ENCODE peak calls at places on chromosomes 3 and 15, in four cellular contexts. P is fibroblast of lung; L is CD8-positive, alpha-beta T cell; Z is GM23248. S is an unnamed sample.

GRCh38 chr3:145776782-145777408 is 384.1 kb downstream of the PLOD2 start:
- DNase-seq in P (peak; percentile 50), L (no peak), Z (peak; percentile 69), S (peak; percentile 16)

GRCh38 chr3:51276046-51276445 is 109.0 kb upstream of the MANF start:
- DNase-seq in Z (no peak), P (no peak), L (no peak), S (no peak)

GRCh38 chr15:64930019-64930652 is 18.4 kb downstream of the ANKDD1A start:
- DNase-seq in L (no peak), Z (no peak), P (no peak), S (no peak)

GRCh38 chr3:161915283-161915682 is 418.7 kb downstream of the OTOL1 start:
- DNase-seq in P (peak; percentile 2), Z (no peak), L (no peak), S (no peak)

GRCh38 chr3:55541456-55541855 is 54.4 kb upstream of the WNT5A start:
- DNase-seq in L (no peak), P (no peak), Z (no peak), S (no peak)

GRCh38 chr15:37788330-37788729 is 146.1 kb upstream of the TMCO5A start:
- DNase-seq in P (no peak), L (no peak), Z (no peak), S (no peak)

GRCh38 chr3:140145501-140145900 is 210.5 kb downstream of the CLSTN2 start:
- DNase-seq in Z (no peak), L (no peak), P (no peak), S (no peak)

GRCh38 chr3:111368061-111368460 is 173.9 kb upstream of the CD96 start:
- DNase-seq in L (no peak), P (no peak), Z (peak; percentile 12), S (no peak)

GRCh38 chr15:23645379-23646164 is 2.1 kb downstream of the MAGEL2 start:
- DNase-seq in L (no peak), Z (no peak), P (no peak), S (no peak)

GRCh38 chr3:46208167-46208704 is at the start of gene CCR1:
- DNase-seq in P (peak; percentile 11), Z (peak; percentile 61), L (no peak), S (no peak)

GRCh38 chr3:72490688-72491430 is 357.4 kb downstream of the SHQ1 start:
- DNase-seq in Z (no peak), L (no peak), P (no peak), S (no peak)

GRCh38 chr15:57382222-57382621 is 5.9 kb downstream of the CGNL1 start:
- DNase-seq in L (no peak), P (no peak), Z (no peak), S (no peak)

GRCh38 chr3:123120546-123120945 is 53.7 kb downstream of the PDIA5 start:
- DNase-seq in P (no peak), L (no peak), Z (no peak), S (no peak)

GRCh38 chr3:123119802-123120201 is 53.0 kb downstream of the PDIA5 start:
- DNase-seq in Z (no peak), P (no peak), L (no peak), S (no peak)

GRCh38 chr3:123124936-123125335 is 58.1 kb downstream of the PDIA5 start:
- DNase-seq in P (no peak), L (no peak), Z (no peak), S (no peak)

GRCh38 chr3:123123716-123124616 is 57.1 kb downstream of the PDIA5 start:
- DNase-seq in L (no peak), P (no peak), Z (no peak), S (no peak)

DNA sequence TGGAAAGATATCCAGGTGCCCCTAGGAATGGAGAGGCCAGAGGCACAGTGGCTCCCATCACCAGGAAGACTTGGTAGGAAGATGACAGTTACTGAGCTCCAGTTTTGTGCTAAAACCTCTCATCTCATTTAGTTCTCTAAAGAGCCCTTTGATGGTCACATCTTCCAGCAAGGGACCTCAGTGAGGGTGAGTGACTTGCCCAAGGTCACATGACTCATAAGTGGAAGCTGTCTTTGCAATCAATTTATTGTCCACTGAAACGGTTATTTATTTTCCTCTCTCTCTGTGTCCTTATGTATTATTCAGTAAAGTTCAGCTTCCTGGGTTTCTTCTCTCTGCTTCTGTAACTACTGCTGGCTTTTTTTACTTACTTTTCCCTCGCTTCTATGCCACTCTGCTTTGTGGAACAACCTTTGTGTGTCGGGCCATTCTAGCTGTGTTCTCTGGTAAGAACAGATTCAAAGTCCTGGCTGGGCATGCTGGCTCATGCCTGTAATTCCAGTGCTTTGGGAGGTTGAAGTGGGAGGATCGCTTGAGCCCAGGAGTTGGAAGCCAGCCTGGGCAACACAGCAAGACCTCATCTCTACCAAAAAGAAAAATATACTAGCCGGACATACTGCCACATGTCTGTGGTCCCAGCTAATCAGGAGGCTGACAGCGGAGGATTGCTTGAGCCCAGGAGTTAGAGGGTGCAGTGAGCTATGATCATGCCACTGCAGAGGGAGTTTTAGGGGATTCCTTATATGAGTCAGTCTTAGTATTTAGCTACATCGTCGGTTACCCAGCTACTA is 55.9 kb downstream of the PDIA5 start:
- DNase-seq in L (no peak), Z (peak; percentile 49), P (peak; percentile 55), S (no peak)
- H3K36me3 ChIP-seq in L (peaks cover 3% of the 10 kb centered on the region), Z (peaks cover 14% of the 10 kb centered on the region), P (peaks cover 13% of the 10 kb centered on the region), S (peaks cover 5% of the 10 kb centered on the region)

GRCh38 chr3:64445318-64446300 is 220.3 kb upstream of the PRICKLE2 start:
- DNase-seq in L (no peak), Z (peak; percentile 56), P (peak; percentile 51), S (no peak)
- H3K27me3 ChIP-seq in L (no peaks in the 10 kb centered on the region), Z (peaks cover 30% of the 10 kb centered on the region), P (peaks cover 9% of the 10 kb centered on the region), S (no peaks in the 10 kb centered on the region)

DNA sequence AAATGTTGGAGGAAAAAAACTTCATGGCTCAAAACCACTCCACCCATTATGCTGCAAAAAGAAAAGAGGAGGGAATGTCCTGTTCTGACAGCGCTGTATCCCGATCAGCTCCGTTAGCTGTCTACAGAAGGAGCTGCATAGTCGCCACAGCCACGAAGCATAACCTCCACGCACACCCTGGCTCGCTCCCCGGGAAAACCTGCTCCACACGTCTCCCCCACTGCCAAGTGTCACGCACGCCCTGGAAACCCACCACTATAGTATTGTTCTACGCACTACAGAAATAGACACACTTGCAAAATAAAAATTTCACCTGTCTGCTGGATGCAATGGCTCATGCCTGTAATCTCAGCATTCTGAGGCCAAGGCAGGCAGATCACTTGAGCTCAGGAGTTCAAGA is 55.8 kb downstream of the TBC1D2B start:
- DNase-seq in Z (no peak), L (no peak), P (no peak), S (no peak)
- H3K36me3 ChIP-seq in Z (peaks cover 37% of the 10 kb centered on the region), L (peaks cover 24% of the 10 kb centered on the region), P (peaks cover 14% of the 10 kb centered on the region), S (peaks cover 2% of the 10 kb centered on the region)

GRCh38 chr3:119293761-119294401 is at the start of gene ARHGAP31:
- DNase-seq in L (peak; percentile 71), Z (peak; percentile 81), P (peak; percentile 88), S (no peak)
- H3K27me3 ChIP-seq in L (no peaks in the 10 kb centered on the region), Z (no peaks in the 10 kb centered on the region), P (no peaks in the 10 kb centered on the region), S (no peaks in the 10 kb centered on the region)

DNA sequence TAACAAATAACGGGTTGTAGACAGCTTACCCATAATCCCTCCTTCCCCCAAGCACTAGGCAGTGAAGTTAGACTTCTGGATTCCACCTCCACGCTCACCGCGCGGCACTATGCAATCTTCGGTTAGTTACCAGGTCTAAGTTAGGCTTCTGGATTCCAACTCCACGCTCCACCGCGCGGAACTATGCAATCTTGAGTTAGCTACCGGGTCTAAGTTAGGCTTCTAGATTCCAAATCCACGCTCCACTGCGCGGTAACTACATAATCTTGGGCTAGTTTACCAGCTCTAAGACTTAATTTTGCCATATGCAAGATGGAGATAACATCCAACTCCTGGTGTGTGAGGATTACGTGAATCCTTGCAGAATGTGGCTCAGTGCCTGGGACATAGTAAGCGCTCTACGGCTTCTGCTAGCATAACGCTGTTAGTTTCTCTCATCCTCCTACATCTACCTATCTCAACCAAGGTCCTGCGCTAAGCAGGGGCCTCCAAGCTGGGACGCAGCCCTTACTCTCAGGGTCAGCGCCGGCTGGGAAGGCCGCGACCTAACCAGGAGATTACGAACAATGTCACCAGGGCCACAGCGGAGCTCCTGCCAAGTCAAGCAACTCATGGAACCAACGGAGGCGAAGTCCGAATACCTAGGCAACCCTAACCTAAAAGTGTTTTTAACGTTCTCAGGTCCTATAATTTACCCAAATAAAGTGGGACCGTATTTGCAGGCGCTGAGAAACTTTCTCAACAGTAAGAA is 492 bp upstream of the RPLP1 start:
- DNase-seq in L (no peak), Z (peak; percentile 66), P (peak; percentile 57), S (no peak)
- H3K36me3 ChIP-seq in L (peaks cover 8% of the 10 kb centered on the region), Z (peaks cover 44% of the 10 kb centered on the region), P (peaks cover 6% of the 10 kb centered on the region), S (peaks cover 3% of the 10 kb centered on the region)

DNA sequence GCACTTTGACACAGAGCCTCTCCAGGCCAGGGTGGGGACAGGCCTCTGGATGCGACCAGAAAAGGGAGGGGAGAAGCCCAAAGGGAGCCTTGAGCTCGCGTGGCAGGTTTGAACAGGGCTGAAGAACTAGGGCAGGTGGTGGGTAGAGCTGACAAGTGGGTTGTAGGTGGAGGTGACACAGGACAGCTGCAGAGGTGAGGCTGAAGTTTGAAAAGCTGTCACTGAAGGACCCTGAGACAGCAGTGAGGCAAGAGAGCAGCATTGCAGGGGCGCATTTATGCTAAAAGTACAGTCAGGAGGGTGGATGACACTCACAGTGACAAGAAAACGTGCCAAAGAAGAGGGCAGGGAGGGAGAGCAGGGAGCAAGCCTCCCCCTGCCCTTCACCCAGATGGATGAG is 21.8 kb upstream of the EPB42 start:
- DNase-seq in L (no peak), Z (no peak), P (no peak), S (no peak)
- H3K27me3 ChIP-seq in L (no peaks in the 10 kb centered on the region), Z (peaks cover 49% of the 10 kb centered on the region), P (peaks cover 28% of the 10 kb centered on the region), S (peaks cover 6% of the 10 kb centered on the region)

GRCh38 chr3:4824948-4825325 is 154.3 kb upstream of the BHLHE40 start:
- DNase-seq in P (peak; percentile 91), Z (peak; percentile 93), L (no peak), S (peak; percentile 87)
- H3K36me3 ChIP-seq in P (no peaks in the 10 kb centered on the region), Z (no peaks in the 10 kb centered on the region), L (no peaks in the 10 kb centered on the region), S (no peaks in the 10 kb centered on the region)

DNA sequence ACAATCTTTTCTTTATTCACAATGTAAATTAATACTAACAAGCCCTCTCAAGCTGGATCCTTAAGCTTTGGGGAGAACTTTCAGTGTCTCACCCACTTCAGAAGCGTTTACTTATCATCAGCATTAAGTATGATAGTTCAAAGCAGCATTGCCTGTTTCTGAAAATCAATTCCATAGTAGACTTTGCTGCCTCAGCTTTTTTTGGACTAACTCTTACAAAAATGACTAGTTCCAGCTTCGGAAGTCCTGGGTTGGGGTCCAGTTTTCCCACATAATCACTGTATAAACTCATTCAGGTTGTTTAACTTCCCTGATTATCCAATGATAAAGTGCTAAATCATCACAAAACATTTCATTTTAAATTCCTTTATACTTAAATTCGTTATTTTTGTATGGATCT is 114.4 kb downstream of the NR2F2 start:
- DNase-seq in L (no peak), P (no peak), Z (no peak), S (no peak)
- H3K27me3 ChIP-seq in L (no peaks in the 10 kb centered on the region), P (no peaks in the 10 kb centered on the region), Z (peaks cover 52% of the 10 kb centered on the region), S (no peaks in the 10 kb centered on the region)